ENCODE peak calls at places on chromosomes 2 and 18, in ten cellular contexts. One of them, this sample, is unnamed.

GRCh38 chr2:149657393-149657792 is 69.8 kb upstream of the MMADHC start:
- DNase-seq in activated CD4-positive, alpha-beta T cell treated with anti-CD3 and anti-CD28 coated beads, Interleukin-2, amount 50 U/mL, for 1 hour: no peak
- DNase-seq in neuronal stem cell: no peak
- DNase-seq in amygdala: no peak
- DNase-seq in IMR-90: no peak
- DNase-seq in A549: no peak
- DNase-seq in ureter: no peak
- DNase-seq in MCF 10A: no peak
- DNase-seq in endothelial cell: no peak
- DNase-seq in NCI-H1092: no peak
- DNase-seq in this sample: no peak

GRCh38 chr2:25339121-25339738 is 2.5 kb downstream of the DNMT3A start:
- DNase-seq in activated CD4-positive, alpha-beta T cell treated with anti-CD3 and anti-CD28 coated beads, Interleukin-2, amount 50 U/mL, for 1 hour: no peak
- DNase-seq in neuronal stem cell: no peak
- DNase-seq in amygdala: no peak
- DNase-seq in IMR-90: no peak
- DNase-seq in A549: no peak
- DNase-seq in ureter: no peak
- DNase-seq in MCF 10A: no peak
- DNase-seq in endothelial cell: no peak
- DNase-seq in NCI-H1092: no peak
- DNase-seq in this sample: no peak

GRCh38 chr2:47339745-47340541 is 63.0 kb upstream of the MSH2 start:
- DNase-seq in activated CD4-positive, alpha-beta T cell treated with anti-CD3 and anti-CD28 coated beads, Interleukin-2, amount 50 U/mL, for 1 hour: no peak
- DNase-seq in neuronal stem cell: no peak
- DNase-seq in amygdala: no peak
- DNase-seq in IMR-90: peak
- DNase-seq in A549: peak
- DNase-seq in ureter: peak
- DNase-seq in MCF 10A: peak
- DNase-seq in endothelial cell: no peak
- DNase-seq in NCI-H1092: no peak
- DNase-seq in this sample: no peak

GRCh38 chr2:66456183-66457041 is 21.5 kb downstream of the MEIS1 start:
- DNase-seq in activated CD4-positive, alpha-beta T cell treated with anti-CD3 and anti-CD28 coated beads, Interleukin-2, amount 50 U/mL, for 1 hour: no peak
- DNase-seq in neuronal stem cell: no peak
- DNase-seq in amygdala: no peak
- DNase-seq in IMR-90: no peak
- DNase-seq in A549: no peak
- DNase-seq in ureter: no peak
- DNase-seq in MCF 10A: peak
- DNase-seq in endothelial cell: no peak
- DNase-seq in NCI-H1092: no peak
- DNase-seq in this sample: no peak

GRCh38 chr18:49090901-49091300 is 140.1 kb upstream of the SMAD7 start:
- DNase-seq in activated CD4-positive, alpha-beta T cell treated with anti-CD3 and anti-CD28 coated beads, Interleukin-2, amount 50 U/mL, for 1 hour: no peak
- DNase-seq in neuronal stem cell: no peak
- DNase-seq in amygdala: no peak
- DNase-seq in IMR-90: no peak
- DNase-seq in A549: no peak
- DNase-seq in ureter: no peak
- DNase-seq in MCF 10A: no peak
- DNase-seq in endothelial cell: no peak
- DNase-seq in NCI-H1092: no peak
- DNase-seq in this sample: no peak

GRCh38 chr18:63155169-63155852 is 164.3 kb downstream of the BCL2 start:
- DNase-seq in activated CD4-positive, alpha-beta T cell treated with anti-CD3 and anti-CD28 coated beads, Interleukin-2, amount 50 U/mL, for 1 hour: peak
- DNase-seq in neuronal stem cell: peak
- DNase-seq in amygdala: peak
- DNase-seq in IMR-90: no peak
- DNase-seq in A549: peak
- DNase-seq in ureter: peak
- DNase-seq in MCF 10A: peak
- DNase-seq in endothelial cell: peak
- DNase-seq in NCI-H1092: peak
- DNase-seq in this sample: peak

GRCh38 chr18:79309572-79310278 is 86.0 kb upstream of the NFATC1 start:
- DNase-seq in activated CD4-positive, alpha-beta T cell treated with anti-CD3 and anti-CD28 coated beads, Interleukin-2, amount 50 U/mL, for 1 hour: no peak
- DNase-seq in neuronal stem cell: no peak
- DNase-seq in amygdala: no peak
- DNase-seq in IMR-90: no peak
- DNase-seq in A549: no peak
- DNase-seq in ureter: no peak
- DNase-seq in MCF 10A: no peak
- DNase-seq in endothelial cell: no peak
- DNase-seq in NCI-H1092: no peak
- DNase-seq in this sample: no peak

GRCh38 chr18:27967938-27968803 is 208.8 kb downstream of the CDH2 start:
- DNase-seq in activated CD4-positive, alpha-beta T cell treated with anti-CD3 and anti-CD28 coated beads, Interleukin-2, amount 50 U/mL, for 1 hour: no peak
- DNase-seq in neuronal stem cell: no peak
- DNase-seq in amygdala: no peak
- DNase-seq in IMR-90: peak
- DNase-seq in A549: peak
- DNase-seq in ureter: no peak
- DNase-seq in MCF 10A: no peak
- DNase-seq in endothelial cell: no peak
- DNase-seq in NCI-H1092: no peak
- DNase-seq in this sample: no peak

GRCh38 chr2:225070811-225071210 is 28.5 kb upstream of the DOCK10 start:
- DNase-seq in activated CD4-positive, alpha-beta T cell treated with anti-CD3 and anti-CD28 coated beads, Interleukin-2, amount 50 U/mL, for 1 hour: no peak
- DNase-seq in neuronal stem cell: no peak
- DNase-seq in amygdala: peak
- DNase-seq in IMR-90: no peak
- DNase-seq in A549: no peak
- DNase-seq in ureter: no peak
- DNase-seq in MCF 10A: no peak
- DNase-seq in endothelial cell: no peak
- DNase-seq in NCI-H1092: no peak
- DNase-seq in this sample: no peak

GRCh38 chr18:72161686-72162085 is 382.5 kb downstream of the CBLN2 start:
- DNase-seq in activated CD4-positive, alpha-beta T cell treated with anti-CD3 and anti-CD28 coated beads, Interleukin-2, amount 50 U/mL, for 1 hour: no peak
- DNase-seq in neuronal stem cell: no peak
- DNase-seq in amygdala: no peak
- DNase-seq in IMR-90: no peak
- DNase-seq in A549: no peak
- DNase-seq in ureter: no peak
- DNase-seq in MCF 10A: peak
- DNase-seq in endothelial cell: no peak
- DNase-seq in NCI-H1092: peak
- DNase-seq in this sample: no peak

GRCh38 chr18:29250843-29251242 is 1073.9 kb upstream of the CDH2 start:
- DNase-seq in activated CD4-positive, alpha-beta T cell treated with anti-CD3 and anti-CD28 coated beads, Interleukin-2, amount 50 U/mL, for 1 hour: no peak
- DNase-seq in neuronal stem cell: no peak
- DNase-seq in amygdala: no peak
- DNase-seq in IMR-90: no peak
- DNase-seq in A549: no peak
- DNase-seq in ureter: no peak
- DNase-seq in MCF 10A: no peak
- DNase-seq in endothelial cell: no peak
- DNase-seq in NCI-H1092: no peak
- DNase-seq in this sample: no peak

GRCh38 chr2:24015562-24016375 is 5.9 kb downstream of the MFSD2B start:
- DNase-seq in activated CD4-positive, alpha-beta T cell treated with anti-CD3 and anti-CD28 coated beads, Interleukin-2, amount 50 U/mL, for 1 hour: no peak
- DNase-seq in neuronal stem cell: no peak
- DNase-seq in amygdala: no peak
- DNase-seq in IMR-90: peak
- DNase-seq in A549: peak
- DNase-seq in ureter: no peak
- DNase-seq in MCF 10A: peak
- DNase-seq in endothelial cell: no peak
- DNase-seq in NCI-H1092: no peak
- DNase-seq in this sample: no peak

GRCh38 chr2:97354576-97354975 is 235.1 kb downstream of the ANKRD36B start:
- DNase-seq in activated CD4-positive, alpha-beta T cell treated with anti-CD3 and anti-CD28 coated beads, Interleukin-2, amount 50 U/mL, for 1 hour: no peak
- DNase-seq in neuronal stem cell: no peak
- DNase-seq in amygdala: no peak
- DNase-seq in IMR-90: no peak
- DNase-seq in A549: no peak
- DNase-seq in ureter: no peak
- DNase-seq in MCF 10A: no peak
- DNase-seq in endothelial cell: no peak
- DNase-seq in NCI-H1092: no peak
- DNase-seq in this sample: no peak

GRCh38 chr18:49691177-49691608 is 122.1 kb downstream of the ACAA2 start:
- DNase-seq in activated CD4-positive, alpha-beta T cell treated with anti-CD3 and anti-CD28 coated beads, Interleukin-2, amount 50 U/mL, for 1 hour: no peak
- DNase-seq in neuronal stem cell: no peak
- DNase-seq in amygdala: no peak
- DNase-seq in IMR-90: peak
- DNase-seq in A549: peak
- DNase-seq in ureter: no peak
- DNase-seq in MCF 10A: peak
- DNase-seq in endothelial cell: no peak
- DNase-seq in NCI-H1092: no peak
- DNase-seq in this sample: no peak

GRCh38 chr2:142897807-142898206 is 20.3 kb downstream of the KYNU start:
- DNase-seq in activated CD4-positive, alpha-beta T cell treated with anti-CD3 and anti-CD28 coated beads, Interleukin-2, amount 50 U/mL, for 1 hour: no peak
- DNase-seq in neuronal stem cell: no peak
- DNase-seq in amygdala: no peak
- DNase-seq in IMR-90: no peak
- DNase-seq in A549: no peak
- DNase-seq in ureter: no peak
- DNase-seq in MCF 10A: no peak
- DNase-seq in endothelial cell: no peak
- DNase-seq in NCI-H1092: no peak
- DNase-seq in this sample: no peak

GRCh38 chr2:173027181-173028128 is 48.2 kb upstream of the MAP3K20 start:
- DNase-seq in activated CD4-positive, alpha-beta T cell treated with anti-CD3 and anti-CD28 coated beads, Interleukin-2, amount 50 U/mL, for 1 hour: peak
- DNase-seq in neuronal stem cell: peak
- DNase-seq in amygdala: peak
- DNase-seq in IMR-90: peak
- DNase-seq in A549: peak
- DNase-seq in ureter: peak
- DNase-seq in MCF 10A: peak
- DNase-seq in endothelial cell: peak
- DNase-seq in NCI-H1092: peak
- DNase-seq in this sample: peak

GRCh38 chr2:38409136-38409903 is 32.2 kb upstream of the ATL2 start:
- DNase-seq in activated CD4-positive, alpha-beta T cell treated with anti-CD3 and anti-CD28 coated beads, Interleukin-2, amount 50 U/mL, for 1 hour: no peak
- DNase-seq in neuronal stem cell: no peak
- DNase-seq in amygdala: no peak
- DNase-seq in IMR-90: no peak
- DNase-seq in A549: no peak
- DNase-seq in ureter: peak
- DNase-seq in MCF 10A: peak
- DNase-seq in endothelial cell: no peak
- DNase-seq in NCI-H1092: no peak
- DNase-seq in this sample: no peak

GRCh38 chr2:76413436-76413835 is 702.7 kb upstream of the GCFC2 start:
- DNase-seq in activated CD4-positive, alpha-beta T cell treated with anti-CD3 and anti-CD28 coated beads, Interleukin-2, amount 50 U/mL, for 1 hour: no peak
- DNase-seq in neuronal stem cell: no peak
- DNase-seq in amygdala: no peak
- DNase-seq in IMR-90: no peak
- DNase-seq in A549: no peak
- DNase-seq in ureter: no peak
- DNase-seq in MCF 10A: no peak
- DNase-seq in endothelial cell: no peak
- DNase-seq in NCI-H1092: no peak
- DNase-seq in this sample: no peak

GRCh38 chr2:225559090-225559489 is 159.6 kb downstream of the NYAP2 start:
- DNase-seq in activated CD4-positive, alpha-beta T cell treated with anti-CD3 and anti-CD28 coated beads, Interleukin-2, amount 50 U/mL, for 1 hour: no peak
- DNase-seq in neuronal stem cell: no peak
- DNase-seq in amygdala: no peak
- DNase-seq in IMR-90: no peak
- DNase-seq in A549: no peak
- DNase-seq in ureter: no peak
- DNase-seq in MCF 10A: no peak
- DNase-seq in endothelial cell: no peak
- DNase-seq in NCI-H1092: no peak
- DNase-seq in this sample: no peak

GRCh38 chr2:9139491-9140443 is 66.8 kb upstream of the ASAP2 start:
- DNase-seq in activated CD4-positive, alpha-beta T cell treated with anti-CD3 and anti-CD28 coated beads, Interleukin-2, amount 50 U/mL, for 1 hour: peak
- DNase-seq in neuronal stem cell: peak
- DNase-seq in amygdala: peak
- DNase-seq in IMR-90: peak
- DNase-seq in A549: peak
- DNase-seq in ureter: peak
- DNase-seq in MCF 10A: peak
- DNase-seq in endothelial cell: peak
- DNase-seq in NCI-H1092: peak
- DNase-seq in this sample: peak

GRCh38 chr2:219218279-219219112 is at the start of gene ABCB6:
- DNase-seq in activated CD4-positive, alpha-beta T cell treated with anti-CD3 and anti-CD28 coated beads, Interleukin-2, amount 50 U/mL, for 1 hour: peak
- DNase-seq in neuronal stem cell: peak
- DNase-seq in amygdala: peak
- DNase-seq in IMR-90: peak
- DNase-seq in A549: peak
- DNase-seq in ureter: peak
- DNase-seq in MCF 10A: peak
- DNase-seq in endothelial cell: peak
- DNase-seq in NCI-H1092: peak
- DNase-seq in this sample: peak

GRCh38 chr2:229612395-229612971 is 101.9 kb downstream of the DNER start:
- DNase-seq in activated CD4-positive, alpha-beta T cell treated with anti-CD3 and anti-CD28 coated beads, Interleukin-2, amount 50 U/mL, for 1 hour: no peak
- DNase-seq in neuronal stem cell: no peak
- DNase-seq in amygdala: no peak
- DNase-seq in IMR-90: no peak
- DNase-seq in A549: no peak
- DNase-seq in ureter: no peak
- DNase-seq in MCF 10A: no peak
- DNase-seq in endothelial cell: no peak
- DNase-seq in NCI-H1092: no peak
- DNase-seq in this sample: no peak

GRCh38 chr2:85231952-85232351 is 95.8 kb downstream of the TGOLN2 start:
- DNase-seq in activated CD4-positive, alpha-beta T cell treated with anti-CD3 and anti-CD28 coated beads, Interleukin-2, amount 50 U/mL, for 1 hour: no peak
- DNase-seq in neuronal stem cell: no peak
- DNase-seq in amygdala: no peak
- DNase-seq in IMR-90: no peak
- DNase-seq in A549: no peak
- DNase-seq in ureter: no peak
- DNase-seq in MCF 10A: no peak
- DNase-seq in endothelial cell: no peak
- DNase-seq in NCI-H1092: no peak
- DNase-seq in this sample: no peak

GRCh38 chr2:237818066-237818473 is 19.5 kb downstream of the RBM44 start:
- DNase-seq in activated CD4-positive, alpha-beta T cell treated with anti-CD3 and anti-CD28 coated beads, Interleukin-2, amount 50 U/mL, for 1 hour: no peak
- DNase-seq in neuronal stem cell: no peak
- DNase-seq in amygdala: no peak
- DNase-seq in IMR-90: peak
- DNase-seq in A549: no peak
- DNase-seq in ureter: no peak
- DNase-seq in MCF 10A: peak
- DNase-seq in endothelial cell: no peak
- DNase-seq in NCI-H1092: no peak
- DNase-seq in this sample: no peak

GRCh38 chr2:202017940-202018339 is 15.7 kb upstream of the FZD7 start:
- DNase-seq in activated CD4-positive, alpha-beta T cell treated with anti-CD3 and anti-CD28 coated beads, Interleukin-2, amount 50 U/mL, for 1 hour: no peak
- DNase-seq in neuronal stem cell: no peak
- DNase-seq in amygdala: no peak
- DNase-seq in IMR-90: no peak
- DNase-seq in A549: no peak
- DNase-seq in ureter: no peak
- DNase-seq in MCF 10A: no peak
- DNase-seq in endothelial cell: no peak
- DNase-seq in NCI-H1092: no peak
- DNase-seq in this sample: no peak

GRCh38 chr2:176428943-176429469 is 159.8 kb downstream of the MTX2 start:
- DNase-seq in activated CD4-positive, alpha-beta T cell treated with anti-CD3 and anti-CD28 coated beads, Interleukin-2, amount 50 U/mL, for 1 hour: no peak
- DNase-seq in neuronal stem cell: no peak
- DNase-seq in amygdala: no peak
- DNase-seq in IMR-90: no peak
- DNase-seq in A549: no peak
- DNase-seq in ureter: no peak
- DNase-seq in MCF 10A: no peak
- DNase-seq in endothelial cell: no peak
- DNase-seq in NCI-H1092: no peak
- DNase-seq in this sample: no peak

GRCh38 chr2:237593596-237594310 is 3.2 kb upstream of the RAB17 start:
- DNase-seq in activated CD4-positive, alpha-beta T cell treated with anti-CD3 and anti-CD28 coated beads, Interleukin-2, amount 50 U/mL, for 1 hour: no peak
- DNase-seq in neuronal stem cell: no peak
- DNase-seq in amygdala: no peak
- DNase-seq in IMR-90: no peak
- DNase-seq in A549: no peak
- DNase-seq in ureter: no peak
- DNase-seq in MCF 10A: no peak
- DNase-seq in endothelial cell: no peak
- DNase-seq in NCI-H1092: no peak
- DNase-seq in this sample: no peak

This sample was measured in effector memory CD8-positive, alpha-beta T cell.